ENCODE peak calls at places on chromosomes 1 and 21, in five cellular contexts. One of them, this sample, is unnamed. For H3K4me1, the result is how much of the 10 kb centered on the place peaks cover.

GRCh38 chr1:55775007-55775406 is 559.8 kb upstream of the USP24 start:
- DNase-seq in HCT116: no peak
- DNase-seq in sigmoid colon: no peak
- DNase-seq in tibial nerve: no peak
- DNase-seq in right lobe of liver: no peak
- DNase-seq in this sample: no peak

GRCh38 chr1:87435484-87435883 is 106.8 kb downstream of the LMO4 start:
- DNase-seq in sigmoid colon: no peak
- DNase-seq in HCT116: no peak
- DNase-seq in tibial nerve: no peak
- DNase-seq in right lobe of liver: no peak
- DNase-seq in this sample: no peak

GRCh38 chr1:180563013-180563827 is 4.5 kb downstream of the OVAAL start:
- DNase-seq in sigmoid colon: no peak
- DNase-seq in HCT116: no peak
- DNase-seq in right lobe of liver: no peak
- DNase-seq in tibial nerve: no peak
- DNase-seq in this sample: no peak

GRCh38 chr21:26185021-26185420 is 14.5 kb upstream of the APP start:
- DNase-seq in right lobe of liver: no peak
- DNase-seq in tibial nerve: no peak
- DNase-seq in HCT116: no peak
- DNase-seq in sigmoid colon: no peak
- DNase-seq in this sample: no peak

GRCh38 chr1:1910651-1911389 is 4.2 kb upstream of the CALML6 start:
- DNase-seq in right lobe of liver: peak
- DNase-seq in HCT116: no peak
- DNase-seq in sigmoid colon: peak
- DNase-seq in tibial nerve: no peak
- DNase-seq in this sample: peak

GRCh38 chr1:2583871-2584341 is 2.7 kb upstream of the PRXL2B start:
- DNase-seq in sigmoid colon: no peak
- DNase-seq in tibial nerve: no peak
- DNase-seq in HCT116: no peak
- DNase-seq in right lobe of liver: peak
- DNase-seq in this sample: no peak

GRCh38 chr21:46409641-46410406 is 48.9 kb upstream of the DIP2A start:
- DNase-seq in HCT116: no peak
- DNase-seq in tibial nerve: no peak
- DNase-seq in sigmoid colon: no peak
- DNase-seq in right lobe of liver: peak
- DNase-seq in this sample: no peak

GRCh38 chr1:31214316-31215082 is 25.2 kb downstream of the NKAIN1 start:
- DNase-seq in right lobe of liver: no peak
- DNase-seq in HCT116: no peak
- DNase-seq in tibial nerve: no peak
- DNase-seq in sigmoid colon: no peak
- DNase-seq in this sample: no peak

GRCh38 chr1:103348136-103348535 is 177.4 kb upstream of the RNPC3 start:
- DNase-seq in sigmoid colon: no peak
- DNase-seq in tibial nerve: no peak
- DNase-seq in right lobe of liver: no peak
- DNase-seq in HCT116: no peak
- DNase-seq in this sample: no peak

GRCh38 chr21:26715878-26716506 is 129.2 kb downstream of the ADAMTS1 start:
- DNase-seq in sigmoid colon: no peak
- DNase-seq in tibial nerve: no peak
- DNase-seq in right lobe of liver: no peak
- DNase-seq in HCT116: no peak
- DNase-seq in this sample: peak

GRCh38 chr1:81876901-81877750 is 76.4 kb downstream of the ADGRL2 start:
- DNase-seq in sigmoid colon: no peak
- DNase-seq in HCT116: no peak
- DNase-seq in right lobe of liver: no peak
- DNase-seq in tibial nerve: no peak
- DNase-seq in this sample: no peak

GRCh38 chr1:98086796-98087195 is 166.0 kb upstream of the DPYD start:
- DNase-seq in HCT116: peak
- DNase-seq in right lobe of liver: no peak
- DNase-seq in tibial nerve: no peak
- DNase-seq in sigmoid colon: no peak
- DNase-seq in this sample: no peak

GRCh38 chr1:8794605-8795004 is 22.8 kb downstream of the RERE start:
- DNase-seq in HCT116: no peak
- DNase-seq in sigmoid colon: no peak
- DNase-seq in right lobe of liver: no peak
- DNase-seq in tibial nerve: no peak
- DNase-seq in this sample: no peak

GRCh38 chr1:111990878-111991760 is 1.7 kb upstream of the KCND3 start:
- DNase-seq in HCT116: peak
- DNase-seq in right lobe of liver: peak
- DNase-seq in tibial nerve: no peak
- DNase-seq in sigmoid colon: peak
- DNase-seq in this sample: peak

GRCh38 chr1:226370144-226370923 is 37.6 kb downstream of the PARP1 start:
- DNase-seq in right lobe of liver: no peak
- DNase-seq in HCT116: no peak
- DNase-seq in sigmoid colon: no peak
- DNase-seq in tibial nerve: no peak
- DNase-seq in this sample: no peak

GRCh38 chr1:228016181-228016510 is 9.3 kb downstream of the WNT3A start:
- DNase-seq in sigmoid colon: no peak
- DNase-seq in tibial nerve: no peak
- DNase-seq in HCT116: no peak
- DNase-seq in right lobe of liver: peak
- DNase-seq in this sample: no peak

GRCh38 chr1:111249960-111250359 is 22.4 kb downstream of the CHI3L2 start:
- DNase-seq in right lobe of liver: no peak
- DNase-seq in sigmoid colon: no peak
- DNase-seq in tibial nerve: no peak
- DNase-seq in HCT116: no peak
- DNase-seq in this sample: no peak

DNA sequence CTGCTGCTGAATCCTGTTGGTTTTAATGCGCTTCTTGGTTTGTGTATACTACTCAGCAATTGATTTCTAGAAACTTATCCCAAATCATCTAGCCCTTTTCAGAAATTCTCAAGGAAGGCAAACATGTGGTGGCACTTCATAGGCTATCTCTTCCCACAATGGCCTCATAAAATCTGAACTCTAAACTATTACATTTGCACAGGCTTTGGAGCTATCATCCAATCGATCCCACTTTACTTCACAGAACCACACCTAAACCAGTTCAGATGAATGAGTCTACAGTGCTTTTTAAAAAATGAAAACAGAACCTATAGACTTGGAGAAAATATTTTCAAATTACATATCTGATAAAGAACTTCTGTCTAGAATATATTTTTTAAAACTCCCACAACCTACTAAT is 6.9 kb downstream of the STYXL2 start:
- DNase-seq in tibial nerve: no peak
- DNase-seq in HCT116: no peak
- DNase-seq in sigmoid colon: no peak
- DNase-seq in right lobe of liver: no peak
- DNase-seq in this sample: no peak
- H3K4me1 ChIP-seq in tibial nerve: under half
- H3K4me1 ChIP-seq in HCT116: under half
- H3K4me1 ChIP-seq in sigmoid colon: under half
- H3K4me1 ChIP-seq in right lobe of liver: under half
- H3K4me1 ChIP-seq in this sample: under half

DNA sequence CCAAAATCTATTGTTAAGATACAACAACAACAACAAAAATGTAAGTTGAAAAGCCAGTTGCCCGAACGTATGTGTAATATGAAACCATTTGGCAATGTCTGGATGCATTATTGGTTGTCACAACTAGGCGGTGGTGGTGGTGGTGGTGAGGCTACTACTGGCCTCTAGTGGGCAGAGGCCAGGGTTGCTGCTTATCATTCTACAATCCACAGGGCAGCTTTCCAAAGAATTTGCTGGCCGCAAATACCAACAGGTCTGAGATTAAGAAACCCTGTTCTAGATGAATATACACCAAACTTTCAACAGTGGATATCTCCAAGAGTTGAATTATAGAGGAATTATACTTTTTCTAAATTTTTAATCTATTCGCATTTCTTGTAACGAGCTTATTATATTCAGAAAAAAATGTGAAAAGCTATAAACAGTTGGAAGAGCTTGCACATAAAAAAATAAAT is 26.8 kb upstream of the ZNF697 start:
- DNase-seq in tibial nerve: no peak
- DNase-seq in HCT116: peak
- DNase-seq in right lobe of liver: peak
- DNase-seq in sigmoid colon: peak
- DNase-seq in this sample: no peak
- H3K4me3 ChIP-seq in tibial nerve: no peak
- H3K4me3 ChIP-seq in HCT116: peak
- H3K4me3 ChIP-seq in right lobe of liver: peak
- H3K4me3 ChIP-seq in sigmoid colon: no peak
- H3K4me3 ChIP-seq in this sample: no peak

DNA sequence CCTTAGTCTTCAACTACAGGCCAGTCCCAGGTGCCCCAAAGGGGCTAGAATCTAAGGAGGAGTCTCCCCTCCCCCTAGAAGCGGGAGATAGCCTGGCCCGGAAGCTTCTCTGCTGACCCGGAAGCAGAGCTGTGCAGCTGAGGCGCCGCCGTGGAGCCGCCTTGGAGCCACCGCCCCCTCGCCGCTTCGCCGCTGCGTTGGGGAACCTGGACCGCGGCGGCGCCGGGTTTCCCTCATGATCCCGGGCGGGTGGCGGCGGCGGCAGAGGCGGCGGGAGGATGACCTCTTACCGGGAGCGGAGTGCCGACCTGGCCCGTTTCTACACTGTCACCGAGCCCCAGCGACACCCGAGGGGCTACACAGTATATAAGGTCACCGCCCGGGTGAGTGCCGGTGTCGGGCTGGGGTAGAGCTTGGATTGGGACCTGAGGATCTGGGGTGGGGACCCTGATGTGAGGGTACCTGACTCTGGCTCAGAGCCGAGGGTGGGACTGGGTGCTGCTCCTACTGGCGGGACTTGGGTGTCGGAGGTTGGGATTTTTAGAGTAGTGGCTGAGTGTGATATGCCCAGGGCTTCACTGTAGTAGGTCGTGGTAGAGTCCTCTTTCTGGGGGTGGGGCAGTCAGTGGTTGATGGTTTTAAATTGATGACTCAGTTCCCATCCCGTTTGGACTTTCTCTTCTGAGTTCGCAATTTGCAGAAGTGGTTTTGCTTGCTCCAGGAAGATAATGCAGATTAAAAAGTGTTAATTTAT is at the start of gene RPS6KC1:
- DNase-seq in right lobe of liver: peak
- DNase-seq in HCT116: peak
- DNase-seq in sigmoid colon: peak
- DNase-seq in tibial nerve: peak
- DNase-seq in this sample: peak
- TF ChIP-seq POLR2A in right lobe of liver: peak
- TF ChIP-seq POLR2A in HCT116: no peak
- TF ChIP-seq POLR2A in sigmoid colon: peak
- TF ChIP-seq POLR2A in tibial nerve: no peak
- TF ChIP-seq POLR2A in this sample: no peak

DNA sequence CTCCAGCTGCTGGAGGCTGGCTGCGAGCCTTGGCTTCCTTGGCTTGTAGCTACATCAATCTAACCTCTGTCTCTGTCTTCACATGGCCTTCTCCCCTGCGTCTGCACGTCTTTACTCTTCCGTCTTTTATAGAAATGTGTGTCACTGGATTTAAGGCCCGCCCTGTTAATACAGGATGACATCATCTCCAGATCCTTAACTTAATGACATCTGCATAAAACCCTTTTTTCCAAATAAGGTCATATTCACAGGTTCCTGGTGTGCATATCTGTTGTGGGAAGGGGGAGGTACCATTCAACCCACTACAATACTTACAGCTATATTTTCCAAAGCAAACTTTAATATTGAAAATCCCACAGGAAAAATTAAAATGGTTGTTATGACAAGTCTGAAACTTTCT is 165.3 kb upstream of the FOXD3 start:
- DNase-seq in sigmoid colon: no peak
- DNase-seq in tibial nerve: no peak
- DNase-seq in right lobe of liver: no peak
- DNase-seq in HCT116: no peak
- DNase-seq in this sample: no peak
- H3K4me1 ChIP-seq in sigmoid colon: under half
- H3K4me1 ChIP-seq in tibial nerve: under half
- H3K4me1 ChIP-seq in right lobe of liver: under half
- H3K4me1 ChIP-seq in HCT116: under half
- H3K4me1 ChIP-seq in this sample: under half

GRCh38 chr1:241637604-241638003 is 2.6 kb downstream of the CHML start:
- DNase-seq in HCT116: no peak
- DNase-seq in sigmoid colon: no peak
- DNase-seq in right lobe of liver: no peak
- DNase-seq in tibial nerve: no peak
- DNase-seq in this sample: no peak
- H3K4me3 ChIP-seq in HCT116: no peak
- H3K4me3 ChIP-seq in sigmoid colon: no peak
- H3K4me3 ChIP-seq in right lobe of liver: no peak
- H3K4me3 ChIP-seq in tibial nerve: no peak
- H3K4me3 ChIP-seq in this sample: no peak

DNA sequence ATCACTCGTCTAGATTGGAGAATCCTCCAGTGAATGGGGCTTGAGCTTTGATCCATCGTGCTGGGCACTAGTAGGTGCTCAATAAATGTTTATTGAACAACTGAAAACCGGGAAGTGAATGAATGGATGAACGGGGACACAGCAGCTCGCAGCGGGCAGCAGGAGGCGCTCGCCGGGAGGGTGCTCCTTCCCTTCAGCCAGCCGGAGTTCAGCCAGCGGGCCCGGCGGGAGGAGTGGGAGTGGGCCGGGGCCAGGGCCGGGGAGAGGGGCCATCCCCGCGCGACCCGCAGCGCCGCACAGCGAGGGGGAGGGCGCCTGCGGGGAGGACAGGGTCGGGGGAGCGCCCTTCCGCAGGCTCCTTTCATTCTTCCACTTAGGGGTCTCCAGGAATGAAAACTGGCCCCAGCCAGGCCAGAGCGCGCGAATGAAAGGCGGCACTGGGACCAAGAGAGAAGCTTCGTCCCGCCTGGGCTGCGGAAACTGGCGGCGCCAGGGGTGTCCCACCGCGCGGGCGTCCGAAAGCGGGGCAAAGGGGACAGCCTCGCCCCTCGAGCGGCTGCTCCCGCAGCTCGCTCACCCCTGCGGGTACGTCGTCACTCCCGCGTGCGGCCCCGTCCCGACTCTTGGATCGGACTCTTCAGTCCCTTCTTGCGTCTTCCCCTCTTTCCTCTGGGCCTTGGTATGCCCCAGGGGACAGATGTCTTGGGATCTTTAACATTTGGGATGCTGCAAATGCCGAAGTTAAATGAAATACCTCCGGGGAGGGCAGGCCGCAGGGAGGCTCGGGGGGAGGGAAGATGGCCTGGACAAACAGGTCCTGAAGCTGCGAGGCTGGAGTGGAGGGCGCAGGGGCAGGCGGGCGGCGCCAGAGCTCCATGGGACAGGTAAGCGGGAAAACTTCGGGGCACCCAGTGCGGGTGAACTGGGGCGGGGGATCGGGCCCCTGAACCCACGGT is 3.6 kb upstream of the INAVA start:
- DNase-seq in HCT116: peak
- DNase-seq in tibial nerve: no peak
- DNase-seq in right lobe of liver: no peak
- DNase-seq in sigmoid colon: peak
- DNase-seq in this sample: peak
- TF ChIP-seq POLR2A in HCT116: no peak
- TF ChIP-seq POLR2A in tibial nerve: no peak
- TF ChIP-seq POLR2A in right lobe of liver: no peak
- TF ChIP-seq POLR2A in sigmoid colon: no peak
- TF ChIP-seq POLR2A in this sample: no peak